ENCODE peak calls at places on chromosomes 7 and 10, in eight cellular contexts. One of them, this sample, is unnamed.

GRCh38 chr7:142381727-142382409 is 124.0 kb upstream of the PRSS58 start:
- DNase-seq in RWPE1: no peak
- DNase-seq in H9: no peak
- DNase-seq in mucosa of descending colon: no peak
- DNase-seq in AG04449: no peak
- DNase-seq in MCF 10A: no peak
- DNase-seq in GM20000: no peak
- DNase-seq in astrocyte of the spinal cord: no peak
- DNase-seq in this sample: no peak

GRCh38 chr10:23826399-23826798 is 382.5 kb upstream of the KIAA1217 start:
- DNase-seq in RWPE1: peak; percentile 34
- DNase-seq in H9: peak; percentile 61
- DNase-seq in mucosa of descending colon: peak; percentile 12
- DNase-seq in AG04449: no peak
- DNase-seq in MCF 10A: peak; percentile 64
- DNase-seq in GM20000: peak; percentile 12
- DNase-seq in astrocyte of the spinal cord: no peak
- DNase-seq in this sample: no peak

GRCh38 chr10:1127629-1128028 is 71.4 kb downstream of the WDR37 start:
- DNase-seq in RWPE1: no peak
- DNase-seq in H9: no peak
- DNase-seq in mucosa of descending colon: no peak
- DNase-seq in AG04449: no peak
- DNase-seq in MCF 10A: no peak
- DNase-seq in GM20000: no peak
- DNase-seq in astrocyte of the spinal cord: no peak
- DNase-seq in this sample: no peak

GRCh38 chr10:101079874-101080273 is 18.1 kb downstream of the KAZALD1 start:
- DNase-seq in RWPE1: no peak
- DNase-seq in H9: no peak
- DNase-seq in mucosa of descending colon: no peak
- DNase-seq in AG04449: no peak
- DNase-seq in MCF 10A: no peak
- DNase-seq in GM20000: no peak
- DNase-seq in astrocyte of the spinal cord: no peak
- DNase-seq in this sample: no peak

GRCh38 chr10:114304566-114305421 is 65.7 kb downstream of the VWA2 start:
- DNase-seq in RWPE1: no peak
- DNase-seq in H9: peak; percentile 92
- DNase-seq in mucosa of descending colon: peak; percentile 70
- DNase-seq in AG04449: no peak
- DNase-seq in MCF 10A: no peak
- DNase-seq in GM20000: peak; percentile 73
- DNase-seq in astrocyte of the spinal cord: no peak
- DNase-seq in this sample: peak; percentile 62

GRCh38 chr7:102061981-102062390 is 224.7 kb upstream of the SH2B2 start:
- DNase-seq in RWPE1: no peak
- DNase-seq in H9: no peak
- DNase-seq in mucosa of descending colon: no peak
- DNase-seq in AG04449: no peak
- DNase-seq in MCF 10A: no peak
- DNase-seq in GM20000: peak; percentile 84
- DNase-seq in astrocyte of the spinal cord: no peak
- DNase-seq in this sample: peak; percentile 86

GRCh38 chr10:114188001-114188400 is 8.8 kb downstream of the TDRD1 start:
- DNase-seq in RWPE1: no peak
- DNase-seq in H9: no peak
- DNase-seq in mucosa of descending colon: no peak
- DNase-seq in AG04449: no peak
- DNase-seq in MCF 10A: no peak
- DNase-seq in GM20000: no peak
- DNase-seq in astrocyte of the spinal cord: no peak
- DNase-seq in this sample: no peak

GRCh38 chr7:46989247-46989646 is 592.7 kb downstream of the TNS3 start:
- DNase-seq in RWPE1: no peak
- DNase-seq in H9: no peak
- DNase-seq in mucosa of descending colon: no peak
- DNase-seq in AG04449: no peak
- DNase-seq in MCF 10A: no peak
- DNase-seq in GM20000: no peak
- DNase-seq in astrocyte of the spinal cord: no peak
- DNase-seq in this sample: no peak

GRCh38 chr10:85916192-85916747 is 450.3 kb downstream of the GRID1 start:
- DNase-seq in RWPE1: no peak
- DNase-seq in H9: no peak
- DNase-seq in mucosa of descending colon: no peak
- DNase-seq in AG04449: no peak
- DNase-seq in MCF 10A: no peak
- DNase-seq in GM20000: no peak
- DNase-seq in astrocyte of the spinal cord: no peak
- DNase-seq in this sample: no peak

GRCh38 chr10:130611239-130611638 is 475.0 kb downstream of the GLRX3 start:
- DNase-seq in RWPE1: no peak
- DNase-seq in H9: no peak
- DNase-seq in mucosa of descending colon: no peak
- DNase-seq in AG04449: no peak
- DNase-seq in MCF 10A: no peak
- DNase-seq in GM20000: no peak
- DNase-seq in astrocyte of the spinal cord: no peak
- DNase-seq in this sample: no peak

GRCh38 chr10:35992107-35992506 is 350.0 kb upstream of the FZD8 start:
- DNase-seq in RWPE1: no peak
- DNase-seq in H9: no peak
- DNase-seq in mucosa of descending colon: no peak
- DNase-seq in AG04449: no peak
- DNase-seq in MCF 10A: no peak
- DNase-seq in GM20000: no peak
- DNase-seq in astrocyte of the spinal cord: no peak
- DNase-seq in this sample: no peak

GRCh38 chr7:24137338-24137737 is 146.7 kb upstream of the NPY start:
- DNase-seq in RWPE1: no peak
- DNase-seq in H9: no peak
- DNase-seq in mucosa of descending colon: no peak
- DNase-seq in AG04449: no peak
- DNase-seq in MCF 10A: no peak
- DNase-seq in GM20000: no peak
- DNase-seq in astrocyte of the spinal cord: no peak
- DNase-seq in this sample: no peak

GRCh38 chr7:3805151-3805550 is 504.1 kb downstream of the SDK1 start:
- DNase-seq in RWPE1: peak; percentile 28
- DNase-seq in H9: no peak
- DNase-seq in mucosa of descending colon: no peak
- DNase-seq in AG04449: no peak
- DNase-seq in MCF 10A: no peak
- DNase-seq in GM20000: no peak
- DNase-seq in astrocyte of the spinal cord: peak; percentile 87
- DNase-seq in this sample: no peak

GRCh38 chr10:77993612-77994011 is 35.7 kb downstream of the POLR3A start:
- DNase-seq in RWPE1: no peak
- DNase-seq in H9: no peak
- DNase-seq in mucosa of descending colon: no peak
- DNase-seq in AG04449: no peak
- DNase-seq in MCF 10A: no peak
- DNase-seq in GM20000: no peak
- DNase-seq in astrocyte of the spinal cord: no peak
- DNase-seq in this sample: no peak

GRCh38 chr10:77983384-77984341 is 45.7 kb downstream of the POLR3A start:
- DNase-seq in RWPE1: no peak
- DNase-seq in H9: no peak
- DNase-seq in mucosa of descending colon: no peak
- DNase-seq in AG04449: peak; percentile 26
- DNase-seq in MCF 10A: no peak
- DNase-seq in GM20000: no peak
- DNase-seq in astrocyte of the spinal cord: peak; percentile 66
- DNase-seq in this sample: no peak

GRCh38 chr10:77989081-77989724 is 40.1 kb downstream of the POLR3A start:
- DNase-seq in RWPE1: no peak
- DNase-seq in H9: no peak
- DNase-seq in mucosa of descending colon: no peak
- DNase-seq in AG04449: no peak
- DNase-seq in MCF 10A: no peak
- DNase-seq in GM20000: no peak
- DNase-seq in astrocyte of the spinal cord: peak; percentile 24
- DNase-seq in this sample: no peak

GRCh38 chr10:77984986-77985385 is 44.3 kb downstream of the POLR3A start:
- DNase-seq in RWPE1: no peak
- DNase-seq in H9: no peak
- DNase-seq in mucosa of descending colon: peak; percentile 47
- DNase-seq in AG04449: no peak
- DNase-seq in MCF 10A: no peak
- DNase-seq in GM20000: no peak
- DNase-seq in astrocyte of the spinal cord: no peak
- DNase-seq in this sample: no peak

DNA sequence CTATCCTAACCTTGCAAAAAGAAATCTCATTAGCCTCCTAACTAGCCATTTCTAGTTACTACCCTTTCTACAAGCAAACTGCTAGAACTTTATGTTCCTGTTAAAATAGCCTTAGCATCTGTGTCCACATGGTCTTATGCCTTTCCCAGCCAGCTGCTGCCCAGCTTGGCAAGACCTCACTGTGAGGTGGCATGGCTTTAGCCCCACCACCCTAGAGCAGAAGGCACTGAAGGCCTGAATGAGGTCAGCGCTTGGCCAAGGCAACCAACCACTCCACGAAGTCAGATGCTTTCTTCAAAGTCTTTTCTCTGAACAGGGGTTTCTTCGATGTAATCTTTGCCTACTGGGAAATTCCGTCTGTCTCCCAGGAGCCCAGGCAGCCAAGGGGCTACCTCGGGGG is 41.6 kb downstream of the POLR3A start:
- DNase-seq in RWPE1: no peak
- DNase-seq in H9: no peak
- DNase-seq in mucosa of descending colon: no peak
- DNase-seq in AG04449: no peak
- DNase-seq in MCF 10A: no peak
- DNase-seq in GM20000: no peak
- DNase-seq in astrocyte of the spinal cord: no peak
- DNase-seq in this sample: no peak
- TF ChIP-seq CTCF in RWPE1: no peak
- TF ChIP-seq CTCF in H9: no peak
- TF ChIP-seq CTCF in mucosa of descending colon: no peak
- TF ChIP-seq CTCF in AG04449: no peak
- TF ChIP-seq CTCF in MCF 10A: no peak
- TF ChIP-seq CTCF in GM20000: no peak
- TF ChIP-seq CTCF in astrocyte of the spinal cord: no peak
- TF ChIP-seq CTCF in this sample: no peak

GRCh38 chr10:72875250-72876055 is 18.1 kb upstream of the OIT3 start:
- DNase-seq in RWPE1: peak; percentile 37
- DNase-seq in H9: no peak
- DNase-seq in mucosa of descending colon: peak; percentile 10
- DNase-seq in AG04449: no peak
- DNase-seq in MCF 10A: peak; percentile 51
- DNase-seq in GM20000: peak; percentile 23
- DNase-seq in astrocyte of the spinal cord: peak; percentile 42
- DNase-seq in this sample: peak; percentile 33
- TF ChIP-seq CTCF in RWPE1: peak; percentile 67
- TF ChIP-seq CTCF in H9: peak; percentile 69
- TF ChIP-seq CTCF in mucosa of descending colon: no peak
- TF ChIP-seq CTCF in AG04449: peak; percentile 24
- TF ChIP-seq CTCF in MCF 10A: peak; percentile 38
- TF ChIP-seq CTCF in GM20000: peak; percentile 31
- TF ChIP-seq CTCF in astrocyte of the spinal cord: peak; percentile 53
- TF ChIP-seq CTCF in this sample: peak; percentile 66

GRCh38 chr7:140607441-140607989 is 33.1 kb downstream of the DENND2A start:
- DNase-seq in RWPE1: no peak
- DNase-seq in H9: no peak
- DNase-seq in mucosa of descending colon: peak; percentile 44
- DNase-seq in AG04449: no peak
- DNase-seq in MCF 10A: no peak
- DNase-seq in GM20000: no peak
- DNase-seq in astrocyte of the spinal cord: peak; percentile 92
- DNase-seq in this sample: no peak
- TF ChIP-seq CTCF in RWPE1: no peak
- TF ChIP-seq CTCF in H9: no peak
- TF ChIP-seq CTCF in mucosa of descending colon: no peak
- TF ChIP-seq CTCF in AG04449: no peak
- TF ChIP-seq CTCF in MCF 10A: no peak
- TF ChIP-seq CTCF in GM20000: no peak
- TF ChIP-seq CTCF in astrocyte of the spinal cord: no peak
- TF ChIP-seq CTCF in this sample: no peak

DNA sequence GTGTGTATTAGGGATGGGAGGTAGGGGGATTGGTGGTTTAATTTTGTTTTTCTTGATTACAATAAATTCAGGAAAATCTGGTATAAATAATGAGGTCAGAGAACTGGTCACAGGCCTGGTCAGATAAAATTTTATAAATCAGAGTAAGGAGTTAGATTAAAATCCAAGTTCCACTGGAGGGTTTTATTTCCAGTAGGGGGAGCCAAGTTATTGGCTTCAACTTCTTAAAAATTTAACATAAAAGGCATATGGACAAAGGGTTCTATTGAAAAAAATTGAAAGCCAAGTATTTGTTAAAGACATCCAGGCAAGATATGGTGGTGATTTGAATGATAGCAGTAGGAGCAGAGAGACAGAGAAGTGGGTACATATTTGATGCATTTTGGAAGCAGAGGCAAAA is 763.3 kb downstream of the SORCS1 start:
- DNase-seq in RWPE1: peak; percentile 41
- DNase-seq in H9: no peak
- DNase-seq in mucosa of descending colon: no peak
- DNase-seq in AG04449: no peak
- DNase-seq in MCF 10A: peak; percentile 59
- DNase-seq in GM20000: no peak
- DNase-seq in astrocyte of the spinal cord: peak; percentile 50
- DNase-seq in this sample: no peak
- TF ChIP-seq CTCF in RWPE1: no peak
- TF ChIP-seq CTCF in H9: peak; percentile 66
- TF ChIP-seq CTCF in mucosa of descending colon: no peak
- TF ChIP-seq CTCF in AG04449: no peak
- TF ChIP-seq CTCF in MCF 10A: peak; percentile 59
- TF ChIP-seq CTCF in GM20000: no peak
- TF ChIP-seq CTCF in astrocyte of the spinal cord: peak; percentile 48
- TF ChIP-seq CTCF in this sample: no peak

DNA sequence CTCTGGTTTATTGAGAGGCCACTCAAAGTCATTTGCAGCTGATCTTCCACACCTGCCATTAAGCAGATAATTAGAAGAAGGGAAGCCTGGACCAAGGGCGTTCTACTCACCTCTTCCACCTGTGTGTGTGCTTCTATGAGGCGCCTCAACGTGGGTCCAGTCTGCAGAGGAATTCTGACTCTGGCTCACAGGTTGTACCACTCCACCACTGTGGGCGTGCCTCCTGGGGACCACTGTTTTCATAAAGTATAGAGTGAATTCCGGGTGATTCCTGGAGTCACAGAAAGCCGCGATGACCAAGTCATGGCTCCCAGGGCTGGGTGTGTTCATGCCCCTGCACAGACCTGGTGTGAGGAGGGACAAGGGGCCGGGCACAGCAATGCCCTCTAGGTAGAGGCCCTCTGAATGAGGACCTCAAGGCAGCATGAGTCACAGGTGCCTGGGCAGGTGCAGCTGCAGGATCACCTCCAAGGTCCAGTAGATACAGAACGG is 408.3 kb upstream of the MGMT start:
- DNase-seq in RWPE1: no peak
- DNase-seq in H9: no peak
- DNase-seq in mucosa of descending colon: no peak
- DNase-seq in AG04449: no peak
- DNase-seq in MCF 10A: no peak
- DNase-seq in GM20000: no peak
- DNase-seq in astrocyte of the spinal cord: no peak
- DNase-seq in this sample: no peak
- TF ChIP-seq CTCF in RWPE1: no peak
- TF ChIP-seq CTCF in H9: no peak
- TF ChIP-seq CTCF in mucosa of descending colon: no peak
- TF ChIP-seq CTCF in AG04449: no peak
- TF ChIP-seq CTCF in MCF 10A: no peak
- TF ChIP-seq CTCF in GM20000: no peak
- TF ChIP-seq CTCF in astrocyte of the spinal cord: no peak
- TF ChIP-seq CTCF in this sample: no peak

This sample was measured in GM10248.